ENCODE peak calls at places on chromosomes 6 and 20, in six cellular contexts. W is heart right ventricle, Y is lower leg skin, C is choroid plexus epithelial cell, H is epithelial cell of esophagus, O is WERI-Rb-1. L is an unnamed sample.

GRCh38 chr6:137827977-137828815 is 38.9 kb upstream of the TNFAIP3 start:
- DNase-seq in H (peak; percentile 92), Y (no peak), C (no peak), O (no peak), W (no peak), L (no peak)

GRCh38 chr6:108592371-108593337 is 31.9 kb downstream of the FOXO3 start:
- DNase-seq in Y (peak; percentile 86), H (peak; percentile 78), C (peak; percentile 71), O (no peak), W (no peak), L (no peak)

GRCh38 chr6:119351005-119351394 is 1.4 kb upstream of the MAN1A1 start:
- DNase-seq in C (peak; percentile 76), H (peak; percentile 53), W (no peak), O (no peak), Y (no peak), L (no peak)

GRCh38 chr6:9766240-9766915 is 648.5 kb downstream of the TFAP2A start:
- DNase-seq in W (no peak), O (no peak), C (peak; percentile 40), Y (no peak), H (peak; percentile 85), L (peak; percentile 91)

GRCh38 chr6:149985506-149985937 is 21.8 kb downstream of the ULBP1 start:
- DNase-seq in O (no peak), H (no peak), Y (peak; percentile 57), W (no peak), C (no peak), L (no peak)

GRCh38 chr20:51354191-51354768 is 188.2 kb downstream of the NFATC2 start:
- DNase-seq in C (peak; percentile 61), W (no peak), Y (no peak), O (no peak), H (no peak), L (no peak)

GRCh38 chr6:160462551-160463109 is 114.5 kb downstream of the SLC22A3 start:
- DNase-seq in O (no peak), W (no peak), Y (no peak), H (peak; percentile 66), C (peak; percentile 95), L (peak; percentile 85)

GRCh38 chr6:45377041-45377554 is 636 bp downstream of the SUPT3H start:
- DNase-seq in Y (no peak), W (no peak), O (no peak), H (peak; percentile 17), C (peak; percentile 43), L (no peak)

GRCh38 chr20:20407891-20408805 is 40.2 kb downstream of the INSM1 start:
- DNase-seq in O (peak; percentile 74), W (no peak), H (no peak), Y (peak; percentile 0), C (peak; percentile 42), L (peak; percentile 15)

GRCh38 chr6:109448615-109449014 is 7.0 kb downstream of the MICAL1 start:
- DNase-seq in H (no peak), Y (no peak), C (no peak), O (no peak), W (no peak), L (no peak)

GRCh38 chr6:2148748-2149147 is 96.7 kb downstream of the GMDS start:
- DNase-seq in O (no peak), Y (no peak), W (no peak), H (no peak), C (no peak), L (no peak)
- TF ChIP-seq CTCF in O (no peak), Y (no peak), W (no peak), H (no peak), C (no peak), L (no peak)

GRCh38 chr6:37791156-37791919 is 28.2 kb upstream of the ZFAND3 start:
- DNase-seq in O (peak; percentile 99), Y (peak; percentile 97), C (peak; percentile 98), W (peak; percentile 90), H (peak; percentile 98), L (peak; percentile 96)
- H3K4me3 ChIP-seq in O (no peak overlapping the region), Y (no peak overlapping the region), C (no peak overlapping the region), W (no peak overlapping the region), H (no peak overlapping the region), L (no peak overlapping the region)

DNA sequence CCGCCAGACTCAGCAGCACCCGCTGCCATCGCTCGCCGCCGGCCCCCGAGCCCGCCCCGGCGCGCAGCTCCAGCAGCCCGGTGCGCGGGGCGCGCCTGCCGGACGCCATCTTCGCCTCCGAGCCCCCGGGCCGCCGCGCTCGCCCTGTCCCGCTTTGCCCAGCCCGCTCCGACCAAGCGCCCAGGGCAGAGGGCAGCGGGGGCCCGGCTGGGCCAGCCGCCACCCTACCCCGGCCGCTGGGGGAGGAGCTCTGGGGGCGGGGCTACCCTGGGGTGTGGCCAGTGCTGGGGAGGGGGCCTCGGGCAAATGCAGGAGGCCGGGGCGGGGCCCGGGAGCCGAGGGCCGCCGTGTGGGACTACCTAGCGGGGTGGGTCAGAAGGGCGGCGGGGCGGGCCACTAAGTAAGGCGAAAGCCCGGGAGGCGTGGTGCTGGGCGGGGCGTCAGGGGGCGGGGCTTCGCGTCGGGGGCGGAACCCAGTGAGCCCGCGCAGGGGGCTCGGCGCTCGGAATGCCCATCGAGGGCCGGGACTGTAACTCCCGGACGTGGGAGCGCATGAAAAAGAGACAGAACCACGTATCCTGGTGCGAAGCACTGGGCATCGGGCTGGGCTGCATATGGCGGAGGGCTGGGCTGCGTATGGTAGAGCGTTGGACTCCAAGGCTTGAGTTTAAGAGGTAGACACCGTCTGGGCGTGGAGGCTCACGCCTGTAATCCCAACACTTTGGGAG is at the start of gene SNTA1:
- DNase-seq in W (peak; percentile 93), O (peak; percentile 98), Y (peak; percentile 98), H (peak; percentile 81), C (peak; percentile 73), L (no peak)
- TF ChIP-seq CTCF in W (no peak), O (no peak), Y (no peak), H (no peak), C (no peak), L (no peak)

GRCh38 chr6:26365633-26365995 is 616 bp downstream of the BTN3A2 start:
- DNase-seq in W (no peak), H (no peak), C (no peak), O (no peak), Y (no peak), L (no peak)

GRCh38 chr6:26362093-26362835 is 2.7 kb upstream of the BTN3A2 start:
- DNase-seq in H (no peak), W (no peak), Y (no peak), C (no peak), O (no peak), L (no peak)

GRCh38 chr6:26362836-26363220 is 2.2 kb upstream of the BTN3A2 start:
- DNase-seq in Y (no peak), O (no peak), H (peak; percentile 38), W (no peak), C (no peak), L (no peak)

GRCh38 chr6:26363882-26364825 is 844 bp upstream of the BTN3A2 start:
- DNase-seq in C (peak; percentile 36), H (no peak), O (no peak), Y (no peak), W (no peak), L (no peak)

DNA sequence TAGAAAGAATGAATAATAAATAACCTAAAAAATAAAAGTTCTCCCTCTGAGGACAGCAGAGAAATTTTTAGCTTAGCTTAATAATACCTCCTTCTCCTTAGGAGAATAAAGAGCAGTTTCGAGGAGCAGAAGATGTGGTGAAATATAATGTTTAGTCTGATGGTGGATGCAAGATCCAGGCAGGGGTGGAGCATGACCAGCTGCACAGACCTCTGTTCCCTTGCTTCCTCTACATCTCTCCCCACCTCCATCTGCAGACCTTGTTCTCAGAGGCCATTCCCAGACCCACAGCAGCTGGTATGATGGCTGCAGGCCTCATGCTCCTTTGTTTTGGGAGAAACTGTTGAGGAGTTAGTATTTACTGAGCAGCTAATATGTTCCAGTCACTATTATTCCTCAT is 1.5 kb downstream of the BTN3A2 start:
- DNase-seq in W (no peak), H (no peak), Y (no peak), O (no peak), C (peak; percentile 42), L (no peak)
- H3K4me3 ChIP-seq in W (no peak overlapping the region), H (no peak overlapping the region), Y (no peak overlapping the region), O (no peak overlapping the region), C (no peak overlapping the region), L (peak overlapping the region; percentile 71)

DNA sequence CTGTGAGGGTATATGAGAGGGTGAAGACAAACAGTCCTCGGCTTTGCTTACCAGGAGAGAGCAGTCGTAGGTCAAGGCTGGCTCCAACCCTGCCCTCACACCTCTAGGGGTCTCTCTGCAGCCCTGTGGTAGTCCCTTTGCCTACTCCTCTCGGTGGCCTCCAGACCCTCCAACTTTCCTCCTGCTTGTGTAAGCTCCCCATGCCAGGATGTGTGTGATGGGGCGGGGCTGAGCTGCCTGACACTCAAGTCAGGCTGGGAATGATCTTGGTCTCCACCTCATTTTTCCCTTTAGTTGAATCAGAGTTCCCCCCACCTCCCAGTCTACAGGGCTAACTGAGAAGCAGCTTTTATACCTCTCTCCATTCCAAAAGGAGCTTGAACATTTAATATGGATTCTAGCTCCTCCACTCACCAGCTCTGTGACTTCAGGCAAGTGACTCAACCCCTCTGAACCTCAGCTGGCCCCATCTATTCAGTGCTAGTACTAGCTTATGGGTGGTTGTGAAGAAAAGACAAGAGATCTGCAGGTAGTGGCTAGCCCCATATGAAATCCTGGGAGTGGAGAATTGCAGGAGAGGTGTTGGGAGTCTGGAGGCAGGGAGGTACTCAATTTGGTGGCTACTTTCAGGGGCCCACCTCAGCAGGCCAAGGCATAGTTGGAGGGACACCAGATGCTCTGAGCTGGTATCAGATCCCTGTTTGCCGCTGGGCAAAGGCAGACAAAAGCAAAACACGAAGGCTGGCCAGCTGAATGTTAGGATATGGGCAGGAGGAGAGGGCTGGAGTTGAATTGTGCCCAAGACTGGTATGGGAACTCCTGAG is 971 bp downstream of the SLC29A1 start:
- DNase-seq in W (no peak), C (no peak), Y (no peak), H (peak; percentile 52), O (peak; percentile 66), L (no peak)
- TF ChIP-seq CTCF in W (no peak), C (no peak), Y (no peak), H (no peak), O (peak; percentile 65), L (no peak)

GRCh38 chr20:57708694-57709673 is 831 bp downstream of the PMEPA1 start:
- DNase-seq in H (no peak), O (no peak), C (peak; percentile 31), Y (peak; percentile 93), W (peak; percentile 41), L (no peak)
- H3K4me3 ChIP-seq in H (peak overlapping the region; percentile 75), O (peak overlapping the region; percentile 62), C (peak overlapping the region; percentile 81), Y (peak overlapping the region; percentile 21), W (peak overlapping the region; percentile 50), L (peak overlapping the region; percentile 62)

DNA sequence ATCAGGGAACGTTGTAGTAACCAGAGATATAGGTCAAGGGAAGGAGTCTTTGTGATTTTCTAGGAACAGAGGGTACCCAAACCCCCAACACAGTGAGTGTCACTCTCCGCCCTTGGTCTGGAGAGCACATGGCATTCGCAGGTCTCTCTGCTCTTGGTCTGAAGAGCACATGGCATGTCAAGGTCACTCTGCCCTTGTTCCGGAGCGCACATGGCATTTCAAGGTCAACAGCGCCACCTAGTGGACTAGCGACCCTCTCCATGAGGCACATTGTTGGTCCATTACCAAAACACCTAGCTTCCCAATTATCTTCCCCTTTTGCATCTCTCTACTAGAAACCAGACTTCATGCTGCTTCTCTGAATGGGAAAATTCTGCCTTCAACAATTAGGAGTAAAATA is 260.0 kb downstream of the C6orf118 start:
- DNase-seq in W (peak; percentile 11), H (peak; percentile 51), O (peak; percentile 79), Y (no peak), C (peak; percentile 2), L (no peak)
- TF ChIP-seq CTCF in W (no peak), H (peak; percentile 45), O (peak; percentile 87), Y (no peak), C (peak; percentile 29), L (peak; percentile 49)